ENCODE peak calls at places on chromosomes 11 and 22, in four cellular contexts. A, T, Y and O are unnamed samples.

GRCh38 chr11:9577032-9577431 is 3.6 kb downstream of the WEE1 start:
- DNase-seq in Y (no peak), A (no peak), T (no peak), O (no peak)

GRCh38 chr11:19982761-19983495 is 177.3 kb downstream of the DBX1 start:
- DNase-seq in Y (no peak), T (no peak), A (no peak), O (no peak)

GRCh38 chr11:8035225-8035846 is 45.7 kb upstream of the TUB start:
- DNase-seq in T (no peak), A (no peak), Y (no peak), O (no peak)

GRCh38 chr11:60899021-60899936 is 7.1 kb downstream of the PRPF19 start:
- DNase-seq in T (peak; percentile 51), Y (peak; percentile 74), A (peak; percentile 56), O (peak; percentile 64)

GRCh38 chr11:96607890-96608558 is 218.2 kb downstream of the JRKL start:
- DNase-seq in A (no peak), T (no peak), Y (no peak), O (no peak)

GRCh38 chr11:44611687-44612437 is 46.4 kb downstream of the CD82 start:
- DNase-seq in T (no peak), Y (no peak), A (no peak), O (no peak)

GRCh38 chr11:86442420-86442819 is 67.7 kb downstream of the CCDC81 start:
- DNase-seq in T (no peak), Y (no peak), A (no peak), O (no peak)

GRCh38 chr11:82765466-82766034 is 31.9 kb upstream of the FAM181B start:
- DNase-seq in T (no peak), A (no peak), Y (peak; percentile 48), O (no peak)

GRCh38 chr11:122020902-122021301 is 95.1 kb downstream of the BLID start:
- DNase-seq in A (no peak), T (no peak), Y (no peak), O (no peak)

GRCh38 chr11:70727899-70728620 is 329.7 kb downstream of the CTTN start:
- DNase-seq in Y (no peak), T (no peak), A (no peak), O (no peak)

GRCh38 chr11:131816046-131816445 is 445.6 kb downstream of the NTM start:
- DNase-seq in T (no peak), Y (no peak), A (no peak), O (no peak)

GRCh38 chr22:27460596-27461347 is 340.8 kb downstream of the MN1 start:
- DNase-seq in Y (no peak), T (no peak), A (no peak), O (no peak)

GRCh38 chr11:64742087-64742939 is 1.6 kb downstream of the RASGRP2 start:
- DNase-seq in T (no peak), A (no peak), Y (peak; percentile 72), O (no peak)

GRCh38 chr22:44033287-44033686 is 9.2 kb downstream of the PARVB start:
- DNase-seq in Y (no peak), A (no peak), T (no peak), O (no peak)

GRCh38 chr22:44032126-44032730 is 8.1 kb downstream of the PARVB start:
- DNase-seq in A (no peak), Y (no peak), T (no peak), O (no peak)

GRCh38 chr22:44030702-44031082 is 6.6 kb downstream of the PARVB start:
- DNase-seq in A (no peak), T (no peak), Y (peak; percentile 38), O (no peak)

GRCh38 chr22:44031111-44031963 is 7.2 kb downstream of the PARVB start:
- DNase-seq in T (no peak), A (no peak), Y (peak; percentile 37), O (no peak)

DNA sequence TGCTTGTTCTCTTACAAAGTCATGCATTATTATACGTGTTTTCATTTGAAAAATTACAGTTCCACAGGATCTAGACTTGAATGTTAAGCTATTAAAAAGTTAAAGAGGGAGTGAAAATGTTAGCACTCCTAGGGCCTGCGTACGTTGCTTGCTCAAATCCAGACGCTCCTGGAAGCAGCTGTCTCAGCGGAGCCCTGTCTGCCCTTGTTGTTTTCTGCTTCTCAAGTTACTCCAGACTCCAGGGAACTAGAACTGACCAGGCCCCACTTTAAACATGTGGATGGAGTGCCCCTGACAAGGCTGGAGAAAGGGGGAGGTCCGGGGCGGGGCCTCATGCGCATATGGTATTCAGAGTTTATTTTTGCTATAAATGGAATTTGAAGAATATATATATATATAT is 9.6 kb downstream of the PARVB start:
- DNase-seq in A (no peak), Y (no peak), T (no peak), O (no peak)
- TF ChIP-seq TCF7L2 in A (no peak), Y (no peak), T (no peak), O (no peak)

DNA sequence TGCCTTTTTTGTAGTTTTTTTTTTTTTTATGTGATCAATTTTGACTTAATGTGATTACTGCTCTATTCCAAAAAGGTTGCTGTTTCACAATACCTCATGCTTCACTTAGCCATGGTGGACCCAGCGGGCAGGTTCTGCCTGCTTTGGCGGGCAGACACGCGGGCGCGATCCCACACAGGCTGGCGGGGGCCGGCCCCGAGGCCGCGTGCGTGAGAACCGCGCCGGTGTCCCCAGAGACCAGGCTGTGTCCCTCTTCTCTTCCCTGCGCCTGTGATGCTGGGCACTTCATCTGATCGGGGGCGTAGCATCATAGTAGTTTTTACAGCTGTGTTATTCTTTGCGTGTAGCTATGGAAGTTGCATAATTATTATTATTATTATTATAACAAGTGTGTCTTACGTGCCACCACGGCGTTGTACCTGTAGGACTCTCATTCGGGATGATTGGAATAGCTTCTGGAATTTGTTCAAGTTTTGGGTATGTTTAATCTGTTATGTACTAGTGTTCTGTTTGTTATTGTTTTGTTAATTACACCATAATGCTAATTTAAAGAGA is 12.5 kb downstream of the CCND1 start:
- DNase-seq in T (no peak), A (no peak), Y (no peak), O (no peak)
- TF ChIP-seq TCF7L2 in T (no peak), A (no peak), Y (no peak), O (no peak)

GRCh38 chr11:126113515-126113957 is 50.9 kb upstream of the CDON start:
- DNase-seq in T (peak; percentile 44), A (peak; percentile 84), Y (peak; percentile 11), O (peak; percentile 51)

GRCh38 chr11:126113963-126114362 is 51.3 kb upstream of the CDON start:
- DNase-seq in Y (no peak), T (no peak), A (no peak), O (no peak)

GRCh38 chr11:126115820-126116319 is 53.2 kb upstream of the CDON start:
- DNase-seq in T (peak; percentile 7), Y (peak; percentile 23), A (peak; percentile 93), O (peak; percentile 8)

GRCh38 chr11:126115253-126115540 is 52.5 kb upstream of the CDON start:
- DNase-seq in T (no peak), Y (no peak), A (no peak), O (no peak)

GRCh38 chr11:126114486-126115252 is 52.0 kb upstream of the CDON start:
- DNase-seq in Y (no peak), T (no peak), A (no peak), O (no peak)
- TF ChIP-seq TCF7L2 in Y (no peak), T (no peak), A (no peak), O (no peak)

GRCh38 chr22:44661659-44662569 is 40.1 kb upstream of the PRR5 start:
- DNase-seq in T (no peak), Y (no peak), A (no peak), O (no peak)
- TF ChIP-seq TCF7L2 in T (no peak), Y (no peak), A (no peak), O (no peak)

GRCh38 chr11:117091753-117092477 is 6.3 kb downstream of the SIK3 start:
- DNase-seq in A (no peak), Y (no peak), T (no peak), O (no peak)

GRCh38 chr11:117092951-117093590 is 5.2 kb downstream of the SIK3 start:
- DNase-seq in A (no peak), Y (no peak), T (no peak), O (no peak)

GRCh38 chr11:117087446-117087845 is 10.8 kb downstream of the SIK3 start:
- DNase-seq in T (no peak), A (no peak), Y (peak; percentile 74), O (no peak)

GRCh38 chr11:117090111-117090706 is 8.0 kb downstream of the SIK3 start:
- DNase-seq in Y (no peak), A (no peak), T (peak; percentile 47), O (no peak)

DNA sequence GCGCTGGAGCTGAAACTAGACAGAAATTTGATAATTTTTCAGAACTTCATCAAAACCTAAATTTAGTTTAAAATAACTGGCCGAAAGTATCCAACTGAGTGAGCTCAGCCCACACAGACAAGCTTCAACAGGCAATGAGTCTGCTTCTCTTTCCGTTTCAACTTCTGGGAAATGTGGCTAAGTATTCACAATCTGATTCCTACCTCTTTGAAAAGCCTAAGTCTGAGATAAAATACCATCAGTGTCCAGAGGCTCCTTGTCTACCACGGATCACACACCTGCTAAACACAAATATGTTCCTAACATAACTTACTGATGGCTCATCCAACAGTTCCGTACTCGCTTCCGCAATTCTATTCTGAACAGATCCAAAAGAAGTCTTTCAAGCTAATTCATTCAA is 8.5 kb downstream of the SIK3 start:
- DNase-seq in T (peak; percentile 42), Y (peak; percentile 44), A (no peak), O (no peak)
- TF ChIP-seq TCF7L2 in T (no peak), Y (no peak), A (no peak), O (no peak)

GRCh38 chr11:6440906-6441358 is at the start of gene HPX:
- DNase-seq in T (no peak), A (peak; percentile 86), Y (no peak), O (no peak)

GRCh38 chr11:6442441-6442840 is 1.7 kb upstream of the HPX start:
- DNase-seq in Y (no peak), A (no peak), T (no peak), O (no peak)

GRCh38 chr11:6437423-6437822 is 3.4 kb downstream of the HPX start:
- DNase-seq in T (no peak), A (no peak), Y (peak; percentile 21), O (no peak)

GRCh38 chr11:6437993-6438392 is 2.8 kb downstream of the HPX start:
- DNase-seq in A (no peak), T (no peak), Y (no peak), O (no peak)

GRCh38 chr11:6438979-6439571 is 1.7 kb downstream of the HPX start:
- DNase-seq in T (peak; percentile 43), A (peak; percentile 67), Y (peak; percentile 71), O (peak; percentile 41)
- TF ChIP-seq TCF7L2 in T (no peak), A (no peak), Y (no peak), O (no peak)

GRCh38 chr22:38136607-38137006 is 26.1 kb upstream of the BAIAP2L2 start:
- DNase-seq in T (no peak), A (no peak), Y (no peak), O (no peak)
- TF ChIP-seq TCF7L2 in T (no peak), A (no peak), Y (no peak), O (no peak)

GRCh38 chr11:108167624-108168023 is 46.3 kb downstream of the ACAT1 start:
- DNase-seq in Y (no peak), A (no peak), T (no peak), O (no peak)

DNA sequence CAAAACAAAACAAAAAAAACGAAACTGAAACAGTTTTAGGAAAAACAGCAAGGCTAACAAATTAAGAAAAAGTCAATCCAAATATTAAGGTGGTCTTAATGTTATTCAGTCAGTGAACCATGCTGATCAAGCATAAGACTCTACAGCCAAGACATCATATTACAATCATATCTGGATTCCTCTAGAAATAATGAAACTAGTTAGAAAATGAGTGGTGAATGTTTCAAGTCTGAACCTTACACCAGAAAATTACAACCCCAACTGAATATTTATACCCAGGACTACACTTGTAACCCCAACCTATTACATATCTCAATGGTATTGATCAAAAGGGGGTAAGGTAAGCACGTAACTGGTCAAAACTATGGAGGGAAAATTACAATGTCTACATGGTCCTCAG is 48.8 kb downstream of the ACAT1 start:
- DNase-seq in A (no peak), T (no peak), Y (no peak), O (no peak)
- TF ChIP-seq TCF7L2 in A (no peak), T (no peak), Y (no peak), O (no peak)